ENCODE peak calls at places on chromosomes 6 and 20, in nine cellular contexts. One of them, this sample, is unnamed. For H3K4me1, the result is how much of the 10 kb centered on the place peaks cover.

GRCh38 chr20:45097485-45098095 is 3.3 kb downstream of the KCNS1 start:
- DNase-seq in right lobe of liver: no peak
- DNase-seq in heart left ventricle: no peak
- DNase-seq in ascending aorta: no peak
- DNase-seq in upper lobe of left lung: peak
- DNase-seq in breast epithelium: no peak
- DNase-seq in left lung: peak
- DNase-seq in HCT116: no peak
- DNase-seq in lower lobe of right lung: peak
- DNase-seq in this sample: peak

GRCh38 chr6:148593813-148594170 is 153.0 kb upstream of the UST start:
- DNase-seq in right lobe of liver: no peak
- DNase-seq in heart left ventricle: peak
- DNase-seq in ascending aorta: no peak
- DNase-seq in upper lobe of left lung: no peak
- DNase-seq in breast epithelium: no peak
- DNase-seq in left lung: no peak
- DNase-seq in HCT116: no peak
- DNase-seq in lower lobe of right lung: no peak
- DNase-seq in this sample: no peak

GRCh38 chr6:14598017-14598864 is 480.7 kb downstream of the CD83 start:
- DNase-seq in right lobe of liver: no peak
- DNase-seq in heart left ventricle: no peak
- DNase-seq in ascending aorta: no peak
- DNase-seq in upper lobe of left lung: no peak
- DNase-seq in breast epithelium: no peak
- DNase-seq in left lung: no peak
- DNase-seq in HCT116: no peak
- DNase-seq in lower lobe of right lung: no peak
- DNase-seq in this sample: no peak

GRCh38 chr6:3280866-3281465 is 22.2 kb downstream of the PSMG4 start:
- DNase-seq in right lobe of liver: no peak
- DNase-seq in heart left ventricle: no peak
- DNase-seq in ascending aorta: peak
- DNase-seq in upper lobe of left lung: no peak
- DNase-seq in breast epithelium: peak
- DNase-seq in left lung: no peak
- DNase-seq in HCT116: no peak
- DNase-seq in lower lobe of right lung: peak
- DNase-seq in this sample: peak

GRCh38 chr20:13426870-13427269 is 205.8 kb downstream of the ISM1 start:
- DNase-seq in right lobe of liver: no peak
- DNase-seq in heart left ventricle: no peak
- DNase-seq in ascending aorta: no peak
- DNase-seq in upper lobe of left lung: no peak
- DNase-seq in breast epithelium: no peak
- DNase-seq in left lung: no peak
- DNase-seq in HCT116: no peak
- DNase-seq in lower lobe of right lung: no peak
- DNase-seq in this sample: no peak

GRCh38 chr20:38883081-38883980 is 42.9 kb upstream of the FAM83D start:
- DNase-seq in right lobe of liver: no peak
- DNase-seq in heart left ventricle: peak
- DNase-seq in ascending aorta: no peak
- DNase-seq in upper lobe of left lung: peak
- DNase-seq in breast epithelium: no peak
- DNase-seq in left lung: no peak
- DNase-seq in HCT116: no peak
- DNase-seq in lower lobe of right lung: no peak
- DNase-seq in this sample: peak

GRCh38 chr6:2531426-2532208 is 219.1 kb downstream of the MYLK4 start:
- DNase-seq in right lobe of liver: no peak
- DNase-seq in heart left ventricle: no peak
- DNase-seq in ascending aorta: no peak
- DNase-seq in upper lobe of left lung: no peak
- DNase-seq in breast epithelium: no peak
- DNase-seq in left lung: no peak
- DNase-seq in HCT116: no peak
- DNase-seq in lower lobe of right lung: no peak
- DNase-seq in this sample: no peak

GRCh38 chr6:5968817-5969726 is 37.7 kb downstream of the NRN1 start:
- DNase-seq in right lobe of liver: no peak
- DNase-seq in heart left ventricle: peak
- DNase-seq in ascending aorta: peak
- DNase-seq in upper lobe of left lung: peak
- DNase-seq in breast epithelium: no peak
- DNase-seq in left lung: peak
- DNase-seq in HCT116: peak
- DNase-seq in lower lobe of right lung: peak
- DNase-seq in this sample: peak

GRCh38 chr6:99334526-99335127 is 14.8 kb downstream of the FAXC start:
- DNase-seq in right lobe of liver: no peak
- DNase-seq in heart left ventricle: no peak
- DNase-seq in ascending aorta: no peak
- DNase-seq in upper lobe of left lung: no peak
- DNase-seq in breast epithelium: no peak
- DNase-seq in left lung: no peak
- DNase-seq in HCT116: peak
- DNase-seq in lower lobe of right lung: no peak
- DNase-seq in this sample: no peak

GRCh38 chr20:34538671-34539123 is 19.8 kb upstream of the MAP1LC3A start:
- DNase-seq in right lobe of liver: peak
- DNase-seq in heart left ventricle: peak
- DNase-seq in ascending aorta: no peak
- DNase-seq in upper lobe of left lung: no peak
- DNase-seq in breast epithelium: no peak
- DNase-seq in left lung: no peak
- DNase-seq in HCT116: no peak
- DNase-seq in lower lobe of right lung: peak
- DNase-seq in this sample: peak

GRCh38 chr20:49122920-49123319 is 65.2 kb downstream of the STAU1 start:
- DNase-seq in right lobe of liver: no peak
- DNase-seq in heart left ventricle: no peak
- DNase-seq in ascending aorta: no peak
- DNase-seq in upper lobe of left lung: peak
- DNase-seq in breast epithelium: no peak
- DNase-seq in left lung: no peak
- DNase-seq in HCT116: no peak
- DNase-seq in lower lobe of right lung: no peak
- DNase-seq in this sample: no peak

GRCh38 chr6:36387440-36388303 is at the start of gene ETV7:
- DNase-seq in right lobe of liver: no peak
- DNase-seq in heart left ventricle: peak
- DNase-seq in ascending aorta: no peak
- DNase-seq in upper lobe of left lung: peak
- DNase-seq in breast epithelium: no peak
- DNase-seq in left lung: peak
- DNase-seq in HCT116: no peak
- DNase-seq in lower lobe of right lung: peak
- DNase-seq in this sample: peak

GRCh38 chr20:46132705-46133120 is 14.6 kb downstream of the CD40 start:
- DNase-seq in right lobe of liver: peak
- DNase-seq in heart left ventricle: peak
- DNase-seq in ascending aorta: no peak
- DNase-seq in upper lobe of left lung: peak
- DNase-seq in breast epithelium: peak
- DNase-seq in left lung: peak
- DNase-seq in HCT116: peak
- DNase-seq in lower lobe of right lung: peak
- DNase-seq in this sample: peak

GRCh38 chr20:25543068-25543467 is 42.3 kb downstream of the NINL start:
- DNase-seq in right lobe of liver: no peak
- DNase-seq in heart left ventricle: no peak
- DNase-seq in ascending aorta: no peak
- DNase-seq in upper lobe of left lung: no peak
- DNase-seq in breast epithelium: no peak
- DNase-seq in left lung: no peak
- DNase-seq in HCT116: no peak
- DNase-seq in lower lobe of right lung: no peak
- DNase-seq in this sample: no peak

GRCh38 chr20:11387189-11387754 is 530.4 kb upstream of the BTBD3 start:
- DNase-seq in right lobe of liver: no peak
- DNase-seq in heart left ventricle: no peak
- DNase-seq in ascending aorta: no peak
- DNase-seq in upper lobe of left lung: no peak
- DNase-seq in breast epithelium: no peak
- DNase-seq in left lung: no peak
- DNase-seq in HCT116: peak
- DNase-seq in lower lobe of right lung: no peak
- DNase-seq in this sample: no peak

GRCh38 chr20:64090165-64090564 is 6.0 kb upstream of the LKAAEAR1 start:
- DNase-seq in right lobe of liver: no peak
- DNase-seq in heart left ventricle: no peak
- DNase-seq in ascending aorta: no peak
- DNase-seq in upper lobe of left lung: no peak
- DNase-seq in breast epithelium: no peak
- DNase-seq in left lung: no peak
- DNase-seq in HCT116: no peak
- DNase-seq in lower lobe of right lung: no peak
- DNase-seq in this sample: no peak
- H3K4me3 ChIP-seq in right lobe of liver: no peak
- H3K4me3 ChIP-seq in heart left ventricle: no peak
- H3K4me3 ChIP-seq in ascending aorta: no peak
- H3K4me3 ChIP-seq in upper lobe of left lung: no peak
- H3K4me3 ChIP-seq in breast epithelium: no peak
- H3K4me3 ChIP-seq in left lung: no peak
- H3K4me3 ChIP-seq in HCT116: no peak
- H3K4me3 ChIP-seq in lower lobe of right lung: no peak
- H3K4me3 ChIP-seq in this sample: no peak

GRCh38 chr6:25012657-25013056 is 76.9 kb upstream of the RIPOR2 start:
- DNase-seq in right lobe of liver: no peak
- DNase-seq in heart left ventricle: no peak
- DNase-seq in ascending aorta: no peak
- DNase-seq in upper lobe of left lung: no peak
- DNase-seq in breast epithelium: no peak
- DNase-seq in left lung: no peak
- DNase-seq in HCT116: no peak
- DNase-seq in lower lobe of right lung: no peak
- DNase-seq in this sample: no peak

GRCh38 chr6:25016311-25016710 is 80.6 kb upstream of the RIPOR2 start:
- DNase-seq in right lobe of liver: no peak
- DNase-seq in heart left ventricle: no peak
- DNase-seq in ascending aorta: no peak
- DNase-seq in upper lobe of left lung: no peak
- DNase-seq in breast epithelium: no peak
- DNase-seq in left lung: no peak
- DNase-seq in HCT116: no peak
- DNase-seq in lower lobe of right lung: no peak
- DNase-seq in this sample: no peak

GRCh38 chr6:25013249-25013648 is 77.5 kb upstream of the RIPOR2 start:
- DNase-seq in right lobe of liver: no peak
- DNase-seq in heart left ventricle: no peak
- DNase-seq in ascending aorta: no peak
- DNase-seq in upper lobe of left lung: no peak
- DNase-seq in breast epithelium: no peak
- DNase-seq in left lung: no peak
- DNase-seq in HCT116: no peak
- DNase-seq in lower lobe of right lung: no peak
- DNase-seq in this sample: no peak

GRCh38 chr6:25014806-25015560 is 79.2 kb upstream of the RIPOR2 start:
- DNase-seq in right lobe of liver: no peak
- DNase-seq in heart left ventricle: no peak
- DNase-seq in ascending aorta: no peak
- DNase-seq in upper lobe of left lung: no peak
- DNase-seq in breast epithelium: no peak
- DNase-seq in left lung: no peak
- DNase-seq in HCT116: no peak
- DNase-seq in lower lobe of right lung: no peak
- DNase-seq in this sample: no peak

DNA sequence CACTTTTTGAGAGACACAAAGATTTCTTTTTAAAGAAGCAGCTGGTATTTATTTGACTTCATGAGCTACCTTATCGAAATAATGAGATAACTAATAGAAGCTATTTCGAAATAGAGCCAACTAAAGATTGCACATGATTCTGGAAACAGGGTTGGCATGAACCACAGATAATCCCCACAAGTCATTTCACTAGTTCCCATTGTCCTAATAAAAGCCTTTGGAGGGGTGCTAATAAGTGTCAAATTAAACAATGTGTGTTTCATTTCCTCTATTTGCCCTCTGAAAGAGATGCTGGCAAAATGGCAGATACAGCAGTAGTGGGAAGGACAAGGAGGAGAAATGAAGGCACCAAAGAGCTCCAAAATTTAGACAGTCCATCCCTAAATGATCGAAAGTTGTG is 78.6 kb upstream of the RIPOR2 start:
- DNase-seq in right lobe of liver: no peak
- DNase-seq in heart left ventricle: no peak
- DNase-seq in ascending aorta: no peak
- DNase-seq in upper lobe of left lung: no peak
- DNase-seq in breast epithelium: no peak
- DNase-seq in left lung: no peak
- DNase-seq in HCT116: no peak
- DNase-seq in lower lobe of right lung: no peak
- DNase-seq in this sample: no peak
- H3K4me1 ChIP-seq in right lobe of liver: under half
- H3K4me1 ChIP-seq in heart left ventricle: under half
- H3K4me1 ChIP-seq in ascending aorta: under half
- H3K4me1 ChIP-seq in upper lobe of left lung: under half
- H3K4me1 ChIP-seq in breast epithelium: under half
- H3K4me1 ChIP-seq in left lung: under half
- H3K4me1 ChIP-seq in HCT116: under half
- H3K4me1 ChIP-seq in lower lobe of right lung: under half
- H3K4me1 ChIP-seq in this sample: under half

GRCh38 chr6:161271343-161272019 is 2.4 kb downstream of the AGPAT4 start:
- DNase-seq in right lobe of liver: no peak
- DNase-seq in heart left ventricle: no peak
- DNase-seq in ascending aorta: no peak
- DNase-seq in upper lobe of left lung: no peak
- DNase-seq in breast epithelium: no peak
- DNase-seq in left lung: no peak
- DNase-seq in HCT116: no peak
- DNase-seq in lower lobe of right lung: no peak
- DNase-seq in this sample: no peak
- H3K27ac ChIP-seq in right lobe of liver: no peak
- H3K27ac ChIP-seq in heart left ventricle: no peak
- H3K27ac ChIP-seq in ascending aorta: no peak
- H3K27ac ChIP-seq in upper lobe of left lung: no peak
- H3K27ac ChIP-seq in breast epithelium: no peak
- H3K27ac ChIP-seq in left lung: no peak
- H3K27ac ChIP-seq in HCT116: no peak
- H3K27ac ChIP-seq in lower lobe of right lung: no peak
- H3K27ac ChIP-seq in this sample: no peak

DNA sequence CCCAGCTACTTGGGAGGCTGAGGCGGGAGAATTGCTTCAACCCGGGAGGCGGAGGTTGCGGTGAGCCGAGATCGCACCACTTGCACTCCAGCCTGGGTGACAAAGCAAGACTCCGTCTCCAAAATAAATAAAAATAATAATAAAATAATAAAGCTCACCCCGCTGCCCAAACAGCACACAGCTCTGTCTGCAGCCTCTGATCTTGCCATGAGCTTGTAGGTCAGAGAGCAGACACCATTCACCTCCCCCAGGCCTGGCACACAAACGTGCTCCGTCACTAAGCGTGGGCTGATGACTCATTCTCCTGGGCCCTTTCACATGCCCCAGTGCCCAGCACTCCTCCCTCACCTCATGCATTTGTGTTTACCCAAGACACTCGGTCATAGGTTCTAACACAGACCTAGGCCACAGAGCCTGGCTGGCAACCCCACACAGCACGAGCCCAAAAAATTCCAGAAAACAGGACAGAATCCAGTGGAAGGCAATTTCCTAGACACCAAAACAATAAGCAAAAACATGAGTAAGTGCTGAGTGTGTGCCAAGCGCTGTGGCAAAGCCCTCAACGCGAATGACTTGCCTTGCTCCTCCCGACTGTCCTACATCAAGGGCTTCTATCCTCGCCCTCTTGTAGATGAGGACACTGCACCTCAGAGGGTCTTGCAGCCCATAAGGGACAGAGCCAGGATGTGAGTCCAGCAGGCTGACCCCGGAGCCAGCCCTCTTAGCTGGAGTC is 18.0 kb downstream of the ATP9A start:
- DNase-seq in right lobe of liver: peak
- DNase-seq in heart left ventricle: peak
- DNase-seq in ascending aorta: peak
- DNase-seq in upper lobe of left lung: no peak
- DNase-seq in breast epithelium: peak
- DNase-seq in left lung: peak
- DNase-seq in HCT116: peak
- DNase-seq in lower lobe of right lung: peak
- DNase-seq in this sample: peak
- H3K4me3 ChIP-seq in right lobe of liver: peak
- H3K4me3 ChIP-seq in heart left ventricle: no peak
- H3K4me3 ChIP-seq in ascending aorta: no peak
- H3K4me3 ChIP-seq in upper lobe of left lung: no peak
- H3K4me3 ChIP-seq in breast epithelium: no peak
- H3K4me3 ChIP-seq in left lung: no peak
- H3K4me3 ChIP-seq in HCT116: peak
- H3K4me3 ChIP-seq in lower lobe of right lung: no peak
- H3K4me3 ChIP-seq in this sample: no peak